ENCODE peak calls at places on chromosomes 12 and 14, in four cellular contexts. H, M, K and L are unnamed samples. For H3K4me1, the result is how much of the 10 kb centered on the place peaks cover.

GRCh38 chr12:117119592-117120198 is 20.5 kb upstream of the TESC start:
- DNase-seq in K (no peak), M (peak), H (no peak), L (peak)

GRCh38 chr12:58529897-58530296 is 390.4 kb downstream of the LRIG3 start:
- DNase-seq in M (no peak), K (no peak), H (peak), L (no peak)

GRCh38 chr14:76926521-76927251 is 100.5 kb downstream of the LRRC74A start:
- DNase-seq in K (no peak), H (peak), M (no peak), L (no peak)

GRCh38 chr12:121795029-121795977 is 1.8 kb upstream of the RHOF start:
- DNase-seq in H (peak), M (peak), K (peak), L (peak)

GRCh38 chr14:61894452-61895077 is 132.3 kb downstream of the SNAPC1 start:
- DNase-seq in H (peak), M (peak), K (no peak), L (peak)

GRCh38 chr14:68291820-68292219 is 472.2 kb downstream of the RAD51B start:
- DNase-seq in M (peak), K (peak), H (no peak), L (peak)

GRCh38 chr12:28294300-28294699 is 104.0 kb downstream of the CCDC91 start:
- DNase-seq in M (peak), K (no peak), H (no peak), L (peak)

GRCh38 chr14:30264161-30264560 is 294.8 kb upstream of the G2E3 start:
- DNase-seq in K (no peak), M (no peak), H (no peak), L (no peak)

GRCh38 chr12:121001841-121002483 is 14.3 kb downstream of the C12orf43 start:
- DNase-seq in M (no peak), H (no peak), K (no peak), L (no peak)

GRCh38 chr12:95178136-95178535 is 39.1 kb downstream of the FGD6 start:
- DNase-seq in M (no peak), H (no peak), K (no peak), L (no peak)

GRCh38 chr12:107435072-107435471 is 250.5 kb upstream of the PWP1 start:
- DNase-seq in M (peak), K (no peak), H (peak), L (no peak)

GRCh38 chr14:57848353-57848752 is 17.5 kb downstream of the SLC35F4 start:
- DNase-seq in K (no peak), H (no peak), M (no peak), L (no peak)

GRCh38 chr12:43370299-43370698 is 181.7 kb downstream of the ADAMTS20 start:
- DNase-seq in M (no peak), H (peak), K (no peak), L (no peak)

GRCh38 chr12:47835831-47836155 is 16.1 kb upstream of the HDAC7 start:
- DNase-seq in H (no peak), M (no peak), K (no peak), L (peak)

GRCh38 chr12:14239350-14239934 is 126.0 kb upstream of the ATF7IP start:
- DNase-seq in K (no peak), M (peak), H (no peak), L (peak)

GRCh38 chr14:32010561-32011188 is 66.4 kb upstream of the ARHGAP5 start:
- DNase-seq in M (peak), H (peak), K (no peak), L (no peak)

GRCh38 chr12:28622416-28622815 is 432.2 kb downstream of the CCDC91 start:
- DNase-seq in M (peak), K (no peak), H (peak), L (no peak)

GRCh38 chr14:69865701-69866365 is 13.4 kb upstream of the SMOC1 start:
- DNase-seq in M (no peak), H (no peak), K (no peak), L (no peak)

GRCh38 chr14:91140672-91141071 is 26.8 kb downstream of the DGLUCY start:
- DNase-seq in M (peak), K (no peak), H (no peak), L (peak)

GRCh38 chr12:76719171-76719631 is 44.7 kb upstream of the ZDHHC17 start:
- DNase-seq in H (peak), K (no peak), M (no peak), L (no peak)

GRCh38 chr12:52007158-52007921 is 594 bp downstream of the TAMALIN start:
- DNase-seq in H (no peak), M (no peak), K (no peak), L (peak)

DNA sequence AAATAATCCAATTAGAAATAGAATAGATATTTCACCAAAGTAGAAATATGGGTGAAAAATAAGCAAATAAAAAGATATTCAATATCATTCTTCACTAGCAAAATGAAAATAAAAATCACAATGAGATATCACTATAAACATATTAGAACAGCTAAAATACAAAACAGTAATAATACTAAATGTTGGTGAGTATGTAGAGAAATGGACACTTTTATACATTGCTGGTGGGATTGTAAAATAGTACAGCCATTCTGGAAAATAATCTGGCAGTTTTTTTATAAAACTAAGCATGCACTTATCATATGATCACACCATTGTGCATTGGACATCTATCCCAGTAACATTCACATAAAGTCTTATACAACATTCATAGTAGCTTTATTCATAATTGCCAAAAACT is 320.2 kb upstream of the OR4E1 start:
- DNase-seq in M (no peak), K (no peak), H (no peak), L (no peak)
- H4K5ac ChIP-seq in M (no peak), K (no peak), H (no peak), L (no peak)

GRCh38 chr14:105476937-105477658 is 2.5 kb downstream of the CRIP2 start:
- DNase-seq in H (no peak), M (no peak), K (no peak), L (no peak)

GRCh38 chr14:105475916-105476845 is 1.6 kb downstream of the CRIP2 start:
- DNase-seq in K (no peak), M (peak), H (peak), L (peak)

GRCh38 chr14:105478624-105479305 is 4.1 kb downstream of the CRIP2 start:
- DNase-seq in K (no peak), M (peak), H (no peak), L (no peak)

GRCh38 chr14:105479438-105480164 is 5.0 kb downstream of the CRIP2 start:
- DNase-seq in H (no peak), M (no peak), K (no peak), L (no peak)

GRCh38 chr14:105477659-105478623 is 3.3 kb downstream of the CRIP2 start:
- DNase-seq in H (no peak), K (no peak), M (no peak), L (no peak)
- H3K4me1 ChIP-seq in H (under half), K (under half), M (under half), L (under half)

GRCh38 chr14:92785601-92786426 is 8.3 kb upstream of the GOLGA5 start:
- DNase-seq in H (peak), M (peak), K (no peak), L (peak)
- H2BK120ac ChIP-seq in H (peak), M (no peak), K (no peak), L (no peak)

DNA sequence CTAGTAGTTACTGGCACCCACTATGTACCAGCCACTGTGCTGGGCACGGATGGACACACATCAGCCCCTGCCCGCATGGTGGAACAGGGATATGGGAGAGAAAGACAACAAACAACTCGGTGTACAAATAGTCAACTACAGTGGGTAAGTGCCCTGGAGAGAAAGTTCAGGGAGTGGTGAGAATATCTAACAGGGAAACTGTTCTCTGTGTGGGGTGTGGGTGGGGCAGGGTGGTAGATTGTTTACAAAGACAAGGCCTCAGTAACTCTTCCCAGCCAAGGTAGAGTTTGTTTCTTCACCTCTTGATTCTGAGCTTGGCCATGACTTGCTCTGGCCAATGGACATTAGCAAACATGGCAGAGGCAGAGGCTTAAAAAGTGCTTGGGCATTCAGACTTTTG is 12.9 kb upstream of the CLMN start:
- DNase-seq in M (no peak), K (no peak), H (no peak), L (no peak)
- H4K5ac ChIP-seq in M (no peak), K (no peak), H (no peak), L (no peak)

DNA sequence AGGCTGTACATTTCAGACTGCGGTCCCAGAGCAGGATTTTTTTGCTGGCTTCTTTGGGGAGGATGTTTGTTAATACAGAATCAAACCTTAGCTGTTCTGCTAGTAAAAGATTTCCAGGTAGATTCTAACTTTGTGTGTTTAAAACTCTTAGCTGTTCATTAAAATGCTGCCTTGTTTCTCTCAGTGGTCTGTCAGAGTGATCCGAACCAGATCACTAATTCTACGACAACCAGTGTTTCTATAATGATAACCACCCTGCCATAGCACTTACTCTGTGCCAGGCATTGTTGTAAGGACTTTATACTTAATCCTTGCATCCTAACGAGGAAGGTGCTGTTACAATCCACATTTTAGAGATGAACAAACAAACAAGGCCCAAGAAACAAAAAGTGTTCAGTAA is 217.3 kb downstream of the CHST11 start:
- DNase-seq in M (no peak), H (no peak), K (no peak), L (no peak)
- H3K4me1 ChIP-seq in M (under half), H (under half), K (under half), L (under half)